ENCODE peak calls at places on chromosomes 11 and 22, in seven cellular contexts. Y, U, B, R, M, V and L are unnamed samples.

GRCh38 chr11:80365980-80366379 is 925.1 kb upstream of the TENM4 start:
- DNase-seq in Y (no peak), U (no peak), B (no peak), R (no peak), M (no peak), V (no peak), L (no peak)

GRCh38 chr11:14251754-14252153 is 107.2 kb downstream of the RRAS2 start:
- DNase-seq in Y (no peak), U (no peak), B (no peak), R (no peak), M (no peak), V (no peak), L (no peak)

GRCh38 chr11:60942970-60943565 is 8.9 kb downstream of the SLC15A3 start:
- DNase-seq in Y (no peak), U (no peak), B (no peak), R (no peak), M (no peak), V (no peak), L (no peak)

GRCh38 chr11:61983419-61983818 is 16.0 kb upstream of the FTH1 start:
- DNase-seq in Y (no peak), U (no peak), B (no peak), R (no peak), M (no peak), V (no peak), L (no peak)

GRCh38 chr11:123143921-123144320 is 51.1 kb downstream of the CLMP start:
- DNase-seq in Y (no peak), U (no peak), B (no peak), R (no peak), M (no peak), V (no peak), L (no peak)

GRCh38 chr22:28498044-28498443 is 181.6 kb downstream of the TTC28 start:
- DNase-seq in Y (no peak), U (no peak), B (no peak), R (no peak), M (no peak), V (no peak), L (no peak)

GRCh38 chr22:27195104-27195503 is 537.7 kb downstream of the MIAT start:
- DNase-seq in Y (no peak), U (no peak), B (no peak), R (no peak), M (no peak), V (no peak), L (no peak)

GRCh38 chr11:72433455-72434061 is 773 bp downstream of the CLPB start:
- DNase-seq in Y (no peak), U (no peak), B (no peak), R (no peak), M (no peak), V (no peak), L (no peak)

GRCh38 chr22:48367731-48368130 is 1459.9 kb downstream of the BRD1 start:
- DNase-seq in Y (no peak), U (no peak), B (no peak), R (peak; percentile 27), M (no peak), V (no peak), L (no peak)

GRCh38 chr11:34072831-34073230 is 21.3 kb downstream of the CAPRIN1 start:
- DNase-seq in Y (no peak), U (no peak), B (no peak), R (no peak), M (no peak), V (no peak), L (no peak)

GRCh38 chr11:3616721-3617460 is 24.9 kb downstream of the ART5 start:
- DNase-seq in Y (no peak), U (no peak), B (no peak), R (no peak), M (no peak), V (no peak), L (no peak)

GRCh38 chr22:36192601-36193000 is 9.0 kb downstream of the APOL4 start:
- DNase-seq in Y (no peak), U (no peak), B (no peak), R (no peak), M (no peak), V (no peak), L (no peak)

GRCh38 chr11:18394928-18395734 is 768 bp downstream of the LDHA start:
- DNase-seq in Y (no peak), U (no peak), B (peak; percentile 24), R (peak; percentile 30), M (no peak), V (no peak), L (no peak)

GRCh38 chr11:77879218-77879617 is 58.3 kb downstream of the AAMDC start:
- DNase-seq in Y (no peak), U (peak; percentile 14), B (no peak), R (no peak), M (no peak), V (peak; percentile 3), L (peak; percentile 14)

GRCh38 chr11:66334605-66335442 is 1.4 kb downstream of the RIN1 start:
- DNase-seq in Y (no peak), U (no peak), B (no peak), R (peak; percentile 37), M (no peak), V (no peak), L (no peak)

GRCh38 chr11:66338276-66339162 is 2.3 kb upstream of the RIN1 start:
- DNase-seq in Y (no peak), U (no peak), B (no peak), R (no peak), M (no peak), V (no peak), L (no peak)

GRCh38 chr11:66337103-66337899 is 1.1 kb upstream of the RIN1 start:
- DNase-seq in Y (no peak), U (no peak), B (no peak), R (peak; percentile 75), M (no peak), V (no peak), L (no peak)

GRCh38 chr11:66335531-66336233 is 552 bp downstream of the RIN1 start:
- DNase-seq in Y (no peak), U (no peak), B (no peak), R (peak; percentile 81), M (no peak), V (no peak), L (no peak)

DNA sequence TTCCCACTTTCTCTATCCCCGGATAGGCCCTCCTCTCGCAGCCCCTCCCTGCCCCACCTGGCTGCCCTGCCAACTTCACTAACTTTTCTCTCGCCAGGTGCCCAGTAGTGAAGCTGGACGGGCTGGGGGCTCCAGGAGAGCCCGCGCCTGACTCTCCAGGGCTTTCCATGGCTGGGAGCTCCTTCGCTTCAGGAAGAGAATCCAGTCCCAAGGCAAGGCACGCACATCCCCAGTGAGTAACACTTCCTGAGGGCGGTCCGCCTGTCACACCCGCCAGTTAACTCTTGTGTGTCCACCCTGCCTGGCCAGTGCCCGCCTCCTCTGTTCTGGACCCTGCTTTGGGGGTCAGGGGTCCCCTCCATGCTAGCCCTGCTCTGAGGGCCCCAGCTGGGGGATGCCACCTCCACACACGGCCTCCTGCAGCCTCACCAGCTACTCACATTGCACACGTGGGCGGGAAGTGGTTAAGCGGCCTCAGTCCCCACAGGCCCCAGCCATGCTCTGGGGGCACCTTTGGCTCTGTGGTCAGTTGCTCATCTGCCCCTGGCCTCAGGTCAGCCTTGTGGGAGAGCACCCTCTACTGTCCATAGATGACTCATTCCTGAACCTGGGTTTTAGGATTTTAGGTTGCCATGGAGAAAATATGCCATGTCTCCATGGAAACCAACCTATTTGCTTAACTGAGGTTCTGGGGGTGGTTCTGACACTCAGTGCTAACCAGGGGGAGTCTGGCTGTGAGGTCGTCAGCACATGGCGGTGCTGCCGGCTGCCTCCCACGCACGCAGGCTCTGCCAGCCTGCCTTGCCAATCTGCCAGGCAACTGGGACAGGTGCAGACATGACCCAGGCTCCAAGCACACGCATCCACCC is at the start of gene RIN1:
- DNase-seq in Y (peak; percentile 89), U (peak; percentile 90), B (peak; percentile 85), R (peak; percentile 94), M (no peak), V (peak; percentile 83), L (peak; percentile 85)
- TF ChIP-seq POLR2AphosphoS5 in Y (no peak), U (no peak), B (peak; percentile 27), R (peak; percentile 63), M (peak; percentile 56), V (peak; percentile 50), L (peak; percentile 64)

GRCh38 chr22:30020511-30020910 is 59.8 kb upstream of the HORMAD2 start:
- DNase-seq in Y (no peak), U (no peak), B (no peak), R (no peak), M (no peak), V (no peak), L (no peak)
- TF ChIP-seq TAF1 in Y (no peak), U (no peak), B (no peak), R (no peak), M (no peak), V (no peak), L (no peak)

GRCh38 chr11:1561266-1561665 is 10.8 kb downstream of the DUSP8 start:
- DNase-seq in Y (no peak), U (no peak), B (no peak), R (peak; percentile 16), M (no peak), V (no peak), L (no peak)

GRCh38 chr11:1557904-1558831 is 13.9 kb downstream of the DUSP8 start:
- DNase-seq in Y (no peak), U (no peak), B (no peak), R (no peak), M (no peak), V (no peak), L (peak; percentile 19)

GRCh38 chr11:1560011-1560579 is 12.0 kb downstream of the DUSP8 start:
- DNase-seq in Y (no peak), U (no peak), B (no peak), R (no peak), M (no peak), V (no peak), L (peak; percentile 30)

GRCh38 chr11:1560618-1561251 is 11.3 kb downstream of the DUSP8 start:
- DNase-seq in Y (no peak), U (no peak), B (no peak), R (no peak), M (no peak), V (no peak), L (peak; percentile 35)

GRCh38 chr11:1559103-1559951 is 12.7 kb downstream of the DUSP8 start:
- DNase-seq in Y (no peak), U (no peak), B (no peak), R (peak; percentile 52), M (no peak), V (no peak), L (no peak)
- TF ChIP-seq POLR2AphosphoS5 in Y (no peak), U (no peak), B (no peak), R (no peak), M (peak; percentile 17), V (no peak), L (no peak)

GRCh38 chr11:71124127-71124526 is 128.2 kb downstream of the SHANK2 start:
- DNase-seq in Y (no peak), U (no peak), B (no peak), R (no peak), M (no peak), V (no peak), L (no peak)
- TF ChIP-seq TAF1 in Y (no peak), U (no peak), B (no peak), R (no peak), M (no peak), V (no peak), L (no peak)